ENCODE peak calls at places on chromosomes 5 and 9, in seven cellular contexts. D is HepG2, H is OCI-LY7, B is lung, G is astrocyte of the spinal cord, R is AG09309, Z is hepatocyte. Q is an unnamed sample.

GRCh38 chr9:70411930-70412677 is 2.4 kb downstream of the KLF9 start:
- DNase-seq in D (peak), H (no peak), B (peak), G (peak), R (no peak), Z (peak), Q (peak)

GRCh38 chr5:80191991-80192398 is 63.9 kb downstream of the SERINC5 start:
- DNase-seq in D (no peak), H (peak), B (no peak), G (no peak), R (no peak), Z (no peak), Q (no peak)

GRCh38 chr9:91536211-91536691 is 112.6 kb upstream of the NFIL3 start:
- DNase-seq in D (peak), H (no peak), B (no peak), G (peak), R (no peak), Z (peak), Q (peak)

GRCh38 chr9:134624119-134624826 is 17.3 kb upstream of the COL5A1 start:
- DNase-seq in D (no peak), H (no peak), B (no peak), G (peak), R (no peak), Z (no peak), Q (peak)

GRCh38 chr5:139633295-139634027 is 14.7 kb upstream of the CXXC5 start:
- DNase-seq in D (peak), H (peak), B (no peak), G (peak), R (no peak), Z (peak), Q (peak)

GRCh38 chr9:128684065-128684324 is 5.0 kb upstream of the SET start:
- DNase-seq in D (no peak), H (no peak), B (no peak), G (no peak), R (no peak), Z (no peak), Q (no peak)

GRCh38 chr9:131799177-131799823 is 59.4 kb upstream of the RAPGEF1 start:
- DNase-seq in D (peak), H (peak), B (peak), G (peak), R (no peak), Z (peak), Q (peak)

GRCh38 chr9:133844876-133845658 is 106.9 kb upstream of the SARDH start:
- DNase-seq in D (no peak), H (no peak), B (peak), G (peak), R (no peak), Z (peak), Q (no peak)

GRCh38 chr5:98631311-98632054 is 142.0 kb upstream of the RGMB start:
- DNase-seq in D (no peak), H (no peak), B (no peak), G (peak), R (peak), Z (no peak), Q (peak)

GRCh38 chr5:72402381-72402890 is 82.3 kb downstream of the PTCD2 start:
- DNase-seq in D (no peak), H (no peak), B (no peak), G (peak), R (no peak), Z (no peak), Q (peak)

GRCh38 chr9:98867434-98868168 is 60.1 kb downstream of the GALNT12 start:
- DNase-seq in D (no peak), H (peak), B (peak), G (peak), R (peak), Z (peak), Q (no peak)

GRCh38 chr5:98214240-98215051 is 559.0 kb upstream of the RGMB start:
- DNase-seq in D (no peak), H (no peak), B (no peak), G (peak), R (peak), Z (no peak), Q (peak)

GRCh38 chr9:106878081-106878837 is 15.3 kb downstream of the ZNF462 start:
- DNase-seq in D (no peak), H (no peak), B (no peak), G (no peak), R (no peak), Z (no peak), Q (no peak)
- H3K4me3 ChIP-seq in D (no peak), H (no peak), B (no peak), G (no peak), R (no peak), Z (no peak), Q (no peak)

GRCh38 chr9:136463578-136463977 is 19.3 kb downstream of the SEC16A start:
- DNase-seq in D (no peak), H (no peak), B (no peak), G (no peak), R (no peak), Z (no peak), Q (no peak)
- TF ChIP-seq CTCF in D (no peak), H (no peak), B (no peak), G (no peak), R (no peak), Z (no peak), Q (no peak)

GRCh38 chr5:156800982-156801381 is 49.1 kb upstream of the PPP1R2B start:
- DNase-seq in D (no peak), H (no peak), B (no peak), G (no peak), R (no peak), Z (no peak), Q (no peak)
- H3K4me3 ChIP-seq in D (no peak), H (no peak), B (no peak), G (no peak), R (no peak), Z (no peak), Q (no peak)

DNA sequence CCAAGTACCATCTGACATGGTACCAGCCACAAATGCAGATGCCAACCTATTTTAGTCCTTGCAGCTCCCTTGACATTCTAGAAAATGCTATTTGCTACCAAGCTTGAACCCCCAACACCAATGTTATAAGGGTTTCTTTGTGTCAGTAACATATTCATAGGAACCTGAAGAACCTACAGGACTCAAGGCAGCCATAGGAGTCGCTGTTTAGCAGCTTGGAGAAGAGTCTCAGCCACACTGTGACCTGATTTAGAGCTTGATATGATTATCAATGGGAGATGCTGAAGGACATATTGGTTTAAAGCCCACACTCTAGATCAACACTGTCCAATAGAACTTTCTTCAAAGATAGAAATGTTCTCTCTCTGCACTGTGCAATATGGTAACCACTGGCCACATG is 6.4 kb upstream of the ZFR start:
- DNase-seq in D (peak), H (no peak), B (no peak), G (no peak), R (no peak), Z (no peak), Q (no peak)
- TF ChIP-seq CTCF in D (peak), H (peak), B (no peak), G (no peak), R (peak), Z (no peak), Q (peak)

GRCh38 chr5:1378866-1379659 is 34.2 kb upstream of the CLPTM1L start:
- DNase-seq in D (no peak), H (no peak), B (no peak), G (no peak), R (no peak), Z (no peak), Q (no peak)

GRCh38 chr5:1380910-1381309 is 36.0 kb upstream of the CLPTM1L start:
- DNase-seq in D (no peak), H (no peak), B (no peak), G (no peak), R (no peak), Z (peak), Q (no peak)

GRCh38 chr5:1381370-1382247 is 36.7 kb upstream of the CLPTM1L start:
- DNase-seq in D (no peak), H (no peak), B (no peak), G (no peak), R (no peak), Z (no peak), Q (no peak)

GRCh38 chr5:1382248-1382700 is 37.4 kb upstream of the CLPTM1L start:
- DNase-seq in D (no peak), H (no peak), B (no peak), G (no peak), R (no peak), Z (no peak), Q (no peak)

GRCh38 chr5:1380011-1380817 is 35.3 kb upstream of the CLPTM1L start:
- DNase-seq in D (peak), H (no peak), B (peak), G (no peak), R (no peak), Z (peak), Q (no peak)
- H3K4me3 ChIP-seq in D (no peak), H (no peak), B (no peak), G (no peak), R (no peak), Z (no peak), Q (no peak)

Q was measured in bronchial epithelial cell.